ENCODE peak calls at places on chromosomes 12 and 14, in seven cellular contexts. C is brain pericyte; L is activated naive CD4-positive, alpha-beta T cell treated with anti-CD3 and anti-CD28 coated beads, Interleukin-2, amount 50 U/mL, for 72 hours; N is HFFc6; S is stimulated activated CD8-positive, alpha-beta memory T cell treated with anti-CD3 and anti-CD28 coated beads, Interleukin-4, amount 100 ng/mL, for 24 hours; X is small intestine; W is HTR-8/SVneo. V is an unnamed sample.

GRCh38 chr12:50282581-50283229 is 615 bp downstream of the LIMA1 start:
- DNase-seq in C (no peak), L (no peak), N (peak), S (no peak), X (no peak), W (peak), V (no peak)

GRCh38 chr14:95998656-95999055 is 40.5 kb upstream of the C14orf132 start:
- DNase-seq in C (no peak), L (no peak), N (peak), S (no peak), X (no peak), W (peak), V (peak)

GRCh38 chr12:58419182-58419760 is 477.9 kb downstream of the ATP23 start:
- DNase-seq in C (no peak), L (no peak), N (no peak), S (no peak), X (no peak), W (no peak), V (no peak)

GRCh38 chr12:47939009-47939601 is 24.3 kb upstream of the TMEM106C start:
- DNase-seq in C (no peak), L (no peak), N (no peak), S (no peak), X (peak), W (no peak), V (no peak)

GRCh38 chr14:57073986-57074385 is 194.7 kb downstream of the EXOC5 start:
- DNase-seq in C (no peak), L (no peak), N (no peak), S (no peak), X (no peak), W (no peak), V (no peak)

GRCh38 chr14:52844262-52845060 is 53.1 kb upstream of the GNPNAT1 start:
- DNase-seq in C (no peak), L (no peak), N (no peak), S (no peak), X (no peak), W (no peak), V (no peak)

GRCh38 chr14:74936151-74936550 is 13.1 kb upstream of the RPS6KL1 start:
- DNase-seq in C (no peak), L (no peak), N (no peak), S (no peak), X (no peak), W (no peak), V (no peak)

GRCh38 chr14:65302571-65303184 is 109.9 kb upstream of the FUT8 start:
- DNase-seq in C (no peak), L (peak), N (no peak), S (peak), X (peak), W (no peak), V (no peak)

GRCh38 chr14:96151242-96151641 is 53.4 kb upstream of the BDKRB2 start:
- DNase-seq in C (no peak), L (no peak), N (no peak), S (no peak), X (no peak), W (no peak), V (no peak)

GRCh38 chr12:57401165-57401564 is 29.7 kb downstream of the R3HDM2 start:
- DNase-seq in C (no peak), L (no peak), N (no peak), S (no peak), X (no peak), W (no peak), V (no peak)

GRCh38 chr12:110694330-110694891 is 5.5 kb upstream of the HVCN1 start:
- DNase-seq in C (no peak), L (no peak), N (no peak), S (no peak), X (no peak), W (no peak), V (no peak)

GRCh38 chr14:23286904-23287479 is 1.1 kb upstream of the HOMEZ start:
- DNase-seq in C (no peak), L (no peak), N (no peak), S (no peak), X (no peak), W (no peak), V (no peak)

GRCh38 chr14:105086833-105087307 is 21.6 kb upstream of the GPR132 start:
- DNase-seq in C (no peak), L (peak), N (peak), S (peak), X (peak), W (peak), V (no peak)

GRCh38 chr12:83224012-83224411 is 537.3 kb downstream of the TMTC2 start:
- DNase-seq in C (no peak), L (no peak), N (no peak), S (no peak), X (no peak), W (no peak), V (no peak)

GRCh38 chr12:124332068-124332672 is 37.3 kb downstream of the RFLNA start:
- DNase-seq in C (no peak), L (no peak), N (no peak), S (no peak), X (no peak), W (peak), V (no peak)

GRCh38 chr12:2076196-2076570 is 23.4 kb downstream of the CACNA1C start:
- DNase-seq in C (no peak), L (no peak), N (no peak), S (no peak), X (no peak), W (no peak), V (peak)

GRCh38 chr14:90532826-90533525 is 136.1 kb downstream of the CALM1 start:
- DNase-seq in C (no peak), L (no peak), N (no peak), S (no peak), X (no peak), W (no peak), V (no peak)

GRCh38 chr12:124884587-124885438 is 21.1 kb upstream of the SCARB1 start:
- DNase-seq in C (no peak), L (no peak), N (no peak), S (no peak), X (peak), W (no peak), V (no peak)

GRCh38 chr12:19402743-19403400 is 36.4 kb upstream of the AEBP2 start:
- DNase-seq in C (no peak), L (no peak), N (no peak), S (no peak), X (peak), W (no peak), V (peak)

GRCh38 chr14:39897657-39898056 is 465.4 kb upstream of the FBXO33 start:
- DNase-seq in C (no peak), L (no peak), N (no peak), S (no peak), X (no peak), W (no peak), V (no peak)

GRCh38 chr12:75334384-75335030 is at the start of gene GLIPR1L1:
- DNase-seq in C (peak), L (peak), N (peak), S (peak), X (peak), W (peak), V (peak)

GRCh38 chr12:107385518-107385917 is 292.2 kb upstream of the CRY1 start:
- DNase-seq in C (no peak), L (no peak), N (no peak), S (no peak), X (no peak), W (peak), V (no peak)

GRCh38 chr14:36646664-36647416 is 14.8 kb upstream of the PAX9 start:
- DNase-seq in C (no peak), L (no peak), N (no peak), S (no peak), X (no peak), W (no peak), V (no peak)

GRCh38 chr12:121793501-121793835 is at the start of gene RHOF:
- DNase-seq in C (no peak), L (no peak), N (no peak), S (no peak), X (peak), W (no peak), V (no peak)

GRCh38 chr14:72736791-72737559 is 156.9 kb downstream of the DPF3 start:
- DNase-seq in C (no peak), L (no peak), N (no peak), S (no peak), X (no peak), W (no peak), V (no peak)

GRCh38 chr14:77177623-77178185 is 3.9 kb upstream of the TMEM63C start:
- DNase-seq in C (no peak), L (no peak), N (no peak), S (no peak), X (no peak), W (no peak), V (no peak)

GRCh38 chr12:121787063-121787774 is 6.3 kb downstream of the RHOF start:
- DNase-seq in C (no peak), L (no peak), N (no peak), S (no peak), X (no peak), W (no peak), V (no peak)

GRCh38 chr14:100486025-100486828 is 101.0 kb downstream of the BEGAIN start:
- DNase-seq in C (peak), L (no peak), N (peak), S (peak), X (peak), W (peak), V (peak)

GRCh38 chr12:117514016-117514415 is 152.6 kb upstream of the NOS1 start:
- DNase-seq in C (no peak), L (no peak), N (no peak), S (no peak), X (no peak), W (no peak), V (no peak)

GRCh38 chr14:104373855-104374717 is 205.5 kb upstream of the C14orf180 start:
- DNase-seq in C (no peak), L (no peak), N (no peak), S (no peak), X (no peak), W (no peak), V (no peak)

GRCh38 chr12:131941116-131941986 is 8.4 kb upstream of the EP400 start:
- DNase-seq in C (no peak), L (no peak), N (no peak), S (no peak), X (no peak), W (no peak), V (no peak)

GRCh38 chr12:105102673-105103072 is 4.9 kb upstream of the WASHC4 start:
- DNase-seq in C (no peak), L (no peak), N (no peak), S (no peak), X (no peak), W (no peak), V (no peak)

GRCh38 chr12:116244474-116245090 is 32.9 kb downstream of the MED13L start:
- DNase-seq in C (no peak), L (no peak), N (no peak), S (no peak), X (no peak), W (no peak), V (no peak)

V was measured in skeletal muscle cell.